ENCODE peak calls at places on chromosome X, in six cellular contexts. One of them, this sample, is unnamed.
A peak's percentile ranks its signal among the peaks of the same experiment; 100 is the strongest.

GRCh38 chrX:31112226-31112999 is 40.6 kb upstream of the FTHL17 start:
- DNase-seq in H9: no peak
- DNase-seq in IMR-90: no peak
- DNase-seq in mesenchymal stem cell: no peak
- DNase-seq in neuronal stem cell: no peak
- DNase-seq in H1: no peak
- DNase-seq in this sample: no peak

GRCh38 chrX:85988353-85988752 is 59.0 kb downstream of the CHM start:
- DNase-seq in mesenchymal stem cell: no peak
- DNase-seq in H9: no peak
- DNase-seq in IMR-90: no peak
- DNase-seq in neuronal stem cell: no peak
- DNase-seq in H1: no peak
- DNase-seq in this sample: no peak

GRCh38 chrX:50081282-50081955 is 119.4 kb downstream of the AKAP4 start:
- DNase-seq in mesenchymal stem cell: peak; percentile 12
- DNase-seq in IMR-90: peak; percentile 13
- DNase-seq in H9: peak; percentile 34
- DNase-seq in neuronal stem cell: no peak
- DNase-seq in H1: no peak
- DNase-seq in this sample: peak; percentile 29

GRCh38 chrX:70635669-70636068 is 191.0 kb downstream of the DLG3 start:
- DNase-seq in neuronal stem cell: no peak
- DNase-seq in mesenchymal stem cell: no peak
- DNase-seq in IMR-90: no peak
- DNase-seq in H1: no peak
- DNase-seq in H9: no peak
- DNase-seq in this sample: no peak

GRCh38 chrX:70998402-70999027 is 67.6 kb upstream of the SLC7A3 start:
- DNase-seq in H1: no peak
- DNase-seq in H9: peak; percentile 40
- DNase-seq in neuronal stem cell: peak; percentile 26
- DNase-seq in mesenchymal stem cell: peak; percentile 38
- DNase-seq in IMR-90: peak; percentile 47
- DNase-seq in this sample: peak; percentile 25

GRCh38 chrX:112066813-112067212 is 15.8 kb downstream of the TRPC5 start:
- DNase-seq in neuronal stem cell: no peak
- DNase-seq in H9: no peak
- DNase-seq in H1: no peak
- DNase-seq in mesenchymal stem cell: no peak
- DNase-seq in IMR-90: no peak
- DNase-seq in this sample: no peak

GRCh38 chrX:134013092-134013497 is 27.7 kb upstream of the GPC3 start:
- DNase-seq in mesenchymal stem cell: peak; percentile 62
- DNase-seq in H1: no peak
- DNase-seq in H9: no peak
- DNase-seq in neuronal stem cell: no peak
- DNase-seq in IMR-90: no peak
- DNase-seq in this sample: peak; percentile 44

GRCh38 chrX:20144491-20144890 is 2.9 kb upstream of the EIF1AX start:
- DNase-seq in mesenchymal stem cell: peak; percentile 24
- DNase-seq in IMR-90: peak; percentile 82
- DNase-seq in H1: no peak
- DNase-seq in H9: no peak
- DNase-seq in neuronal stem cell: no peak
- DNase-seq in this sample: no peak

GRCh38 chrX:1308476-1308875 is 28.1 kb upstream of the IL3RA start:
- DNase-seq in neuronal stem cell: no peak
- DNase-seq in IMR-90: no peak
- DNase-seq in H1: no peak
- DNase-seq in H9: no peak
- DNase-seq in mesenchymal stem cell: no peak
- DNase-seq in this sample: no peak

GRCh38 chrX:53223955-53224859 is 800 bp downstream of the KDM5C start:
- DNase-seq in neuronal stem cell: no peak
- DNase-seq in H1: no peak
- DNase-seq in H9: no peak
- DNase-seq in mesenchymal stem cell: peak; percentile 50
- DNase-seq in IMR-90: peak; percentile 85
- DNase-seq in this sample: peak; percentile 40

GRCh38 chrX:137195296-137195695 is 161.5 kb upstream of the GPR101 start:
- DNase-seq in neuronal stem cell: no peak
- DNase-seq in IMR-90: no peak
- DNase-seq in H9: no peak
- DNase-seq in H1: no peak
- DNase-seq in mesenchymal stem cell: no peak
- DNase-seq in this sample: no peak

GRCh38 chrX:14607446-14607845 is 78.1 kb downstream of the GLRA2 start:
- DNase-seq in H1: no peak
- DNase-seq in H9: no peak
- DNase-seq in mesenchymal stem cell: no peak
- DNase-seq in IMR-90: no peak
- DNase-seq in neuronal stem cell: no peak
- DNase-seq in this sample: no peak

GRCh38 chrX:10160221-10160620 is 3.4 kb downstream of the CLCN4 start:
- DNase-seq in IMR-90: no peak
- DNase-seq in H9: no peak
- DNase-seq in neuronal stem cell: no peak
- DNase-seq in H1: no peak
- DNase-seq in mesenchymal stem cell: no peak
- DNase-seq in this sample: no peak
- H2BK5ac ChIP-seq in IMR-90: no peak overlapping the region
- H2BK5ac ChIP-seq in H9: no peak overlapping the region
- H2BK5ac ChIP-seq in neuronal stem cell: no peak overlapping the region
- H2BK5ac ChIP-seq in H1: no peak overlapping the region
- H2BK5ac ChIP-seq in mesenchymal stem cell: no peak overlapping the region
- H2BK5ac ChIP-seq in this sample: no peak overlapping the region

GRCh38 chrX:108439961-108440696 is 491 bp downstream of the COL4A5 start:
- DNase-seq in mesenchymal stem cell: no peak
- DNase-seq in H1: no peak
- DNase-seq in IMR-90: peak; percentile 21
- DNase-seq in H9: peak; percentile 43
- DNase-seq in neuronal stem cell: no peak
- DNase-seq in this sample: peak; percentile 30
- H3K27ac ChIP-seq in mesenchymal stem cell: peak overlapping the region; percentile 87
- H3K27ac ChIP-seq in H1: peak overlapping the region; percentile 52
- H3K27ac ChIP-seq in IMR-90: peak overlapping the region; percentile 83
- H3K27ac ChIP-seq in H9: no peak overlapping the region
- H3K27ac ChIP-seq in neuronal stem cell: peak overlapping the region; percentile 82
- H3K27ac ChIP-seq in this sample: peak overlapping the region; percentile 86

GRCh38 chrX:16472345-16472744 is 177.6 kb upstream of the S100G start:
- DNase-seq in IMR-90: no peak
- DNase-seq in H1: no peak
- DNase-seq in neuronal stem cell: no peak
- DNase-seq in H9: no peak
- DNase-seq in mesenchymal stem cell: no peak
- DNase-seq in this sample: no peak
- H4K91ac ChIP-seq in IMR-90: no peak overlapping the region
- H4K91ac ChIP-seq in H1: no peak overlapping the region
- H4K91ac ChIP-seq in neuronal stem cell: no peak overlapping the region
- H4K91ac ChIP-seq in H9: no peak overlapping the region
- H4K91ac ChIP-seq in mesenchymal stem cell: no peak overlapping the region
- H4K91ac ChIP-seq in this sample: no peak overlapping the region

GRCh38 chrX:42398967-42399631 is 378.9 kb downstream of the PPP1R2C start:
- DNase-seq in IMR-90: no peak
- DNase-seq in H1: no peak
- DNase-seq in mesenchymal stem cell: peak; percentile 2
- DNase-seq in H9: no peak
- DNase-seq in neuronal stem cell: no peak
- DNase-seq in this sample: no peak
- H2BK5ac ChIP-seq in IMR-90: no peak overlapping the region
- H2BK5ac ChIP-seq in H1: no peak overlapping the region
- H2BK5ac ChIP-seq in mesenchymal stem cell: no peak overlapping the region
- H2BK5ac ChIP-seq in H9: no peak overlapping the region
- H2BK5ac ChIP-seq in neuronal stem cell: no peak overlapping the region
- H2BK5ac ChIP-seq in this sample: no peak overlapping the region

DNA sequence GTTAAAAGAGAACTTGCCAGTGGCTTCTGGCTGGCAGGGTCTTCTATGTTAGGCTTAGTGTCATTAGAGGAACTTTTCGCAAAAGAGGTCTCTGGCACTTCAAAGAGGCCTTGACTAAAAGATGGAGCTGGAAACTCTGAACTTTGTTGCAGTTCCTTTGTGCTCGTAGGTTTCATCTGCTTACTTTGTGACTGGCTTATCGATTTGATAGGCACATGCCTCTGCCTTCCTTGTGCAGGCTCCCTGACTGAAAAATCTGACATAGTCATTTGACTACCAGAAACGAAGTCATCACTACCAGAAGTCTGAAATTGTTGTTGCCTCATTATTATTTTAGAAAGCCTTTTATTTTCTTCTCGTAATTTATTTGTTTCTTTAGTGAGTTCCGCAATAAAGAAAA is 93.9 kb upstream of the IL13RA1 start:
- DNase-seq in H9: no peak
- DNase-seq in mesenchymal stem cell: no peak
- DNase-seq in IMR-90: no peak
- DNase-seq in H1: no peak
- DNase-seq in neuronal stem cell: no peak
- DNase-seq in this sample: no peak
- H3K27ac ChIP-seq in H9: no peak overlapping the region
- H3K27ac ChIP-seq in mesenchymal stem cell: no peak overlapping the region
- H3K27ac ChIP-seq in IMR-90: no peak overlapping the region
- H3K27ac ChIP-seq in H1: no peak overlapping the region
- H3K27ac ChIP-seq in neuronal stem cell: no peak overlapping the region
- H3K27ac ChIP-seq in this sample: no peak overlapping the region